ENCODE peak calls at places on chromosomes 5 and 9, in six cellular contexts. X, C, W, O, F and B are unnamed samples.
A peak's percentile ranks its signal among the peaks of the same experiment; 100 is the strongest.

GRCh38 chr5:35305336-35306020 is 75.2 kb upstream of the PRLR start:
- DNase-seq in W (no peak), O (no peak), X (no peak), F (no peak), C (no peak), B (no peak)

GRCh38 chr5:15634771-15635347 is 134.9 kb downstream of the FBXL7 start:
- DNase-seq in O (no peak), C (no peak), F (no peak), W (no peak), X (no peak), B (no peak)

GRCh38 chr5:76999451-76999850 is 30.8 kb upstream of the AGGF1 start:
- DNase-seq in X (no peak), C (peak; percentile 27), F (no peak), O (no peak), W (no peak), B (no peak)

GRCh38 chr5:148027505-148027904 is 36.3 kb upstream of the SPINK5 start:
- DNase-seq in W (no peak), X (no peak), C (no peak), F (no peak), O (no peak), B (no peak)

GRCh38 chr9:93098236-93098946 is 2.4 kb downstream of the CARD19 start:
- DNase-seq in C (peak; percentile 50), F (no peak), O (peak; percentile 83), X (peak; percentile 96), W (peak; percentile 52), B (peak; percentile 97)

GRCh38 chr9:134546231-134546731 is 95.3 kb upstream of the COL5A1 start:
- DNase-seq in O (no peak), F (no peak), C (peak; percentile 58), X (peak; percentile 43), W (no peak), B (no peak)

GRCh38 chr5:88787856-88788255 is 95.1 kb downstream of the MEF2C start:
- DNase-seq in W (no peak), O (no peak), F (no peak), C (no peak), X (no peak), B (peak; percentile 83)

GRCh38 chr9:80125731-80126264 is 554.0 kb downstream of the TLE4 start:
- DNase-seq in W (no peak), X (no peak), C (no peak), F (no peak), O (no peak), B (no peak)

GRCh38 chr9:102069969-102070368 is 331.5 kb upstream of the GRIN3A start:
- DNase-seq in X (no peak), F (no peak), O (no peak), C (no peak), W (no peak), B (no peak)

GRCh38 chr5:160398806-160399205 is 1.0 kb downstream of the FAM200C start:
- DNase-seq in C (no peak), O (no peak), F (no peak), W (no peak), X (no peak), B (no peak)

GRCh38 chr5:170387775-170388174 is 1.4 kb downstream of the KCNMB1 start:
- DNase-seq in W (no peak), F (no peak), O (no peak), X (no peak), C (peak; percentile 78), B (no peak)

GRCh38 chr5:128591598-128592455 is 53.8 kb upstream of the FBN2 start:
- DNase-seq in X (no peak), F (no peak), W (no peak), O (no peak), C (no peak), B (no peak)

GRCh38 chr5:173537228-173537627 is 79.2 kb downstream of the BOD1 start:
- DNase-seq in W (peak; percentile 66), C (no peak), F (no peak), O (no peak), X (no peak), B (no peak)

GRCh38 chr5:68747077-68747420 is 346.8 kb upstream of the SLC30A5 start:
- DNase-seq in F (no peak), W (no peak), O (no peak), C (no peak), X (no peak), B (no peak)

GRCh38 chr5:116441223-116441622 is 133.4 kb downstream of the SEMA6A start:
- DNase-seq in W (no peak), O (no peak), F (no peak), C (peak; percentile 74), X (no peak), B (no peak)

GRCh38 chr9:84136119-84136868 is 155.7 kb downstream of the RMI1 start:
- DNase-seq in W (no peak), X (no peak), C (no peak), O (no peak), F (no peak), B (no peak)

GRCh38 chr9:25691786-25692185 is 13.5 kb upstream of the TUSC1 start:
- DNase-seq in W (no peak), X (no peak), F (no peak), O (no peak), C (no peak), B (no peak)

GRCh38 chr5:66224773-66225553 is 80.9 kb downstream of the SREK1 start:
- DNase-seq in C (peak; percentile 28), F (no peak), X (no peak), O (no peak), W (no peak), B (no peak)

GRCh38 chr5:93053825-93054224 is 527.2 kb downstream of the NR2F1-AS1 start:
- DNase-seq in X (no peak), F (no peak), O (no peak), C (no peak), W (no peak), B (no peak)

GRCh38 chr9:95028855-95029219 is 288.7 kb downstream of the FANCC start:
- DNase-seq in C (no peak), W (no peak), F (no peak), X (no peak), O (no peak), B (no peak)

GRCh38 chr9:115604831-115605483 is 487.0 kb upstream of the TNC start:
- DNase-seq in W (no peak), C (no peak), O (no peak), F (no peak), X (no peak), B (no peak)

GRCh38 chr5:139459451-139459934 is 3.0 kb downstream of the ECSCR start:
- DNase-seq in X (peak; percentile 70), W (peak; percentile 83), O (no peak), F (no peak), C (peak; percentile 18), B (no peak)

GRCh38 chr5:128276537-128277216 is 193.1 kb downstream of the SLC12A2 start:
- DNase-seq in C (no peak), O (no peak), X (no peak), F (no peak), W (no peak), B (no peak)

GRCh38 chr5:122313001-122313402 is 965 bp downstream of the SNCAIP start:
- DNase-seq in C (no peak), F (no peak), O (no peak), W (no peak), X (no peak), B (no peak)

GRCh38 chr9:132798817-132799790 is 79.0 kb downstream of the AK8 start:
- DNase-seq in F (peak; percentile 36), W (no peak), O (no peak), C (no peak), X (no peak), B (no peak)

GRCh38 chr5:95842955-95843544 is 20.5 kb upstream of the GLRX start:
- DNase-seq in W (peak; percentile 90), C (peak; percentile 72), O (no peak), F (no peak), X (peak; percentile 92), B (peak; percentile 77)

GRCh38 chr9:36903541-36904435 is 130.3 kb downstream of the PAX5 start:
- DNase-seq in F (no peak), C (no peak), X (no peak), W (peak; percentile 83), O (no peak), B (no peak)

GRCh38 chr5:90809695-90810094 is 251.1 kb downstream of the ADGRV1 start:
- DNase-seq in X (no peak), F (no peak), C (no peak), W (no peak), O (no peak), B (no peak)

GRCh38 chr9:13705913-13706312 is 426.4 kb upstream of the MPDZ start:
- DNase-seq in O (no peak), X (no peak), F (no peak), W (no peak), C (peak; percentile 8), B (peak; percentile 75)

GRCh38 chr5:118752568-118752967 is 235.8 kb downstream of the DTWD2 start:
- DNase-seq in X (no peak), C (no peak), W (no peak), F (no peak), O (no peak), B (no peak)

GRCh38 chr9:12933957-12934356 is 159.1 kb downstream of the LURAP1L start:
- DNase-seq in W (no peak), X (no peak), C (peak; percentile 14), O (no peak), F (no peak), B (no peak)